ENCODE peak calls at places on chromosomes 1 and 21, in five cellular contexts. Y, N, U, D and A are unnamed samples.

GRCh38 chr21:40846057-40846456 is 901 bp downstream of the DSCAM start:
- DNase-seq in Y (peak; percentile 45), N (no peak), U (no peak), D (no peak), A (no peak)

GRCh38 chr1:184646824-184647223 is 107.8 kb downstream of the EDEM3 start:
- DNase-seq in Y (peak; percentile 84), N (no peak), U (no peak), D (no peak), A (no peak)

GRCh38 chr1:61337037-61337436 is 254.7 kb downstream of the NFIA start:
- DNase-seq in Y (no peak), N (no peak), U (no peak), D (no peak), A (no peak)

GRCh38 chr1:83497563-83497962 is 501.4 kb downstream of the TTLL7 start:
- DNase-seq in Y (no peak), N (no peak), U (no peak), D (no peak), A (no peak)

GRCh38 chr1:229243638-229244037 is 27.3 kb upstream of the RAB4A start:
- DNase-seq in Y (no peak), N (no peak), U (no peak), D (no peak), A (no peak)

GRCh38 chr1:13935336-13935735 is 235.3 kb downstream of the PRDM2 start:
- DNase-seq in Y (peak; percentile 90), N (no peak), U (no peak), D (no peak), A (no peak)

GRCh38 chr1:74674278-74675048 is 871 bp upstream of the ERICH3 start:
- DNase-seq in Y (no peak), N (no peak), U (no peak), D (no peak), A (no peak)

GRCh38 chr1:53294557-53294956 is 33.3 kb downstream of the LRP8 start:
- DNase-seq in Y (no peak), N (no peak), U (no peak), D (no peak), A (peak; percentile 64)

GRCh38 chr1:159774465-159774864 is 6.3 kb upstream of the DUSP23 start:
- DNase-seq in Y (no peak), N (no peak), U (no peak), D (no peak), A (no peak)

GRCh38 chr1:159779403-159779851 is 1.3 kb upstream of the DUSP23 start:
- DNase-seq in Y (no peak), N (no peak), U (no peak), D (no peak), A (no peak)

GRCh38 chr1:159778266-159778665 is 2.5 kb upstream of the DUSP23 start:
- DNase-seq in Y (no peak), N (no peak), U (no peak), D (no peak), A (no peak)

GRCh38 chr1:159771501-159771900 is 9.3 kb upstream of the DUSP23 start:
- DNase-seq in Y (no peak), N (no peak), U (no peak), D (no peak), A (no peak)

DNA sequence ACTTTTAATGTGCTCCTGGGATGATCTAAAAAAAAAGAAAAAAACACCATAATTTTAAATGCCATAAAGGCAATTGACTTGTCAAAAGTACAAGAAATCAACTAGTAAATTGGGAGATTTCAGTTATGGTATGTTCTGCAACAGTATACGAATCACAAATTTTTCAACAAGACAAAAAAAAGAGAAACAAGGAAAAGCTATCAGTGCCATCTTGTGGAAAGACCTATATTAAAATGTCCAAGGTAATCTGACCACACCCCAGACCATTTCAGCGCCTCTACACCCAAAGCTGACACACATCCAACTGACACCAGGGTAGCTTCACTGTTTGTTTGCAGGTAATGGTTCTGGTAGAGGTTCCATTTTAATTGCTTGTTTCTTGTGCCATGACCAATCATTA is 5.0 kb upstream of the DUSP23 start:
- DNase-seq in Y (no peak), N (no peak), U (no peak), D (no peak), A (no peak)
- TF ChIP-seq CTCF in Y (no peak), N (no peak), U (no peak), D (peak; percentile 6), A (no peak)

DNA sequence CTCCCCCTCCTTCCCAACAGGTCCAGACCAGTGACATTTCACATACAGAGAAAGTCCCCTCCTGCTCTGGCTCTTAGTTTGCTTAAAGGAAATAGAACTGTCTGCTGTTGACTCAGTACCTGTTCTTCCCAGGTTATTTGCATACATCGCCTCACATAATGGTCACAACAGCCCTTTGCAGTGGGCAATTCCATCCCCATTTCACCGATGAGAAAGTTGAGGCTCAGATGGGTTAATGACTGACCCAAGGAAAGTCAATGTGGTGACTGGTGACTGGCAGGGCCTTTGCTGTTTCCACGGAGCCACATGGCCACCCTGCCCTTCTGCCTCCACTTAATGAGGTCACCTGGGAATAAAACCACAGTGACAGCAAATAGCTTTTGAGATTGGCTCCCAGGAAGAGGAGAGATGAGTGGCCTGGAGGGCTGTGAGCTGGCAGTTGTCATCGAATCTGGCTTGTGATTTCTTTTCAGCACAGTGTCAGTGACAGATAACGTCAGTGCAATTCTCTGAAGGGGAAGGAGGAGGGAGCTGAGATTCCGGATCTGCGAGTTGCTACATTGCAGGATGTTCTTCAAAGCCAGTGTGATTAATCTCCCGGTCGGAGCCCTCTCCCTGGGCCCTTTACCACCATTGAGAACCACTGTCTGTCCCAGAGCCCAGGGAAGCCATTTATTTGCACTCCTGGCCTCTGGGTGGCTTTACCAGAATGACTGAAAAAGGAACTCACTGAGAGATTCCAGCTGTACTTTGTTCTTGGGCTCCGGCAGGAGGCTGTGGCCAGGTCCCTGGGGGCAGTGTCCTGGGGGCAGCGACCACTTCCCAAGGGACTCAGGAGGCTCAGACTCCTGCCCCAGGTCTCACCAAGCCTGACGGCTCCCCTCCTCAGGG is 117.1 kb downstream of the CNIH3 start:
- DNase-seq in Y (no peak), N (no peak), U (peak; percentile 89), D (no peak), A (peak; percentile 66)
- TF ChIP-seq CTCF in Y (no peak), N (no peak), U (peak; percentile 8), D (no peak), A (no peak)

GRCh38 chr1:67414574-67414973 is 15.6 kb downstream of the SERBP1 start:
- DNase-seq in Y (no peak), N (no peak), U (no peak), D (no peak), A (no peak)
- TF ChIP-seq CTCF in Y (no peak), N (no peak), U (no peak), D (no peak), A (no peak)

DNA sequence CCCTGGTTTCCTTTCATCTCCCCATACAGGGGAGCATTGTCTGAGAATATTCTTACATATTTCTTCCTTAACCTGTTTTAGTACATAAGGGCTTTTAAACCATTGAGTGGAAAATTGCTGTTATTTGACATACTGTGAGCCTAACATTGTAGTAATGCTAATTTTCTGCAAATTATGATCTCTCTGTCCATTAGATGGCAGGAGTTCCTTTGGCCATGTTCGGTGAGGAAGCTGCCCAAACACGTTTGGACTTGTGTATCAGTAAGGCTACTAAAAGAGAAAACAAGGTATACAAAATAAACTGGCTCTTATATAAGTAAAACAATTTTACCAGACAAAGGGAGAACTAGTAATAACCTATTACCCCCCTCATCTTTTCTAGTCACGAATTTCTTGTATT is 29.2 kb downstream of the CDC7 start:
- DNase-seq in Y (no peak), N (no peak), U (no peak), D (no peak), A (no peak)
- TF ChIP-seq CTCF in Y (no peak), N (no peak), U (peak; percentile 3), D (peak; percentile 20), A (peak; percentile 46)

GRCh38 chr1:197904126-197904787 is 1.8 kb downstream of the C1orf53 start:
- DNase-seq in Y (no peak), N (no peak), U (no peak), D (no peak), A (no peak)

GRCh38 chr1:197903196-197903514 is 725 bp downstream of the C1orf53 start:
- DNase-seq in Y (no peak), N (no peak), U (no peak), D (no peak), A (no peak)

GRCh38 chr1:197902131-197902453 is 338 bp upstream of the C1orf53 start:
- DNase-seq in Y (no peak), N (no peak), U (no peak), D (no peak), A (no peak)

GRCh38 chr1:197905699-197906351 is 3.4 kb downstream of the C1orf53 start:
- DNase-seq in Y (no peak), N (no peak), U (no peak), D (no peak), A (no peak)

GRCh38 chr1:197902454-197903195 is at the start of gene C1orf53:
- DNase-seq in Y (no peak), N (peak; percentile 89), U (peak; percentile 24), D (peak; percentile 94), A (peak; percentile 93)
- TF ChIP-seq CTCF in Y (no peak), N (no peak), U (no peak), D (no peak), A (no peak)

GRCh38 chr1:110477445-110477957 is 26.6 kb downstream of the PROK1 start:
- DNase-seq in Y (no peak), N (no peak), U (no peak), D (no peak), A (no peak)
- TF ChIP-seq CTCF in Y (no peak), N (no peak), U (peak; percentile 34), D (no peak), A (no peak)

GRCh38 chr21:28893687-28894086 is 99.0 kb downstream of the LTN1 start:
- DNase-seq in Y (no peak), N (no peak), U (no peak), D (no peak), A (no peak)
- TF ChIP-seq CTCF in Y (no peak), N (no peak), U (no peak), D (no peak), A (no peak)

GRCh38 chr1:115330480-115331013 is 7.5 kb downstream of the NGF start:
- DNase-seq in Y (no peak), N (no peak), U (no peak), D (no peak), A (no peak)
- TF ChIP-seq CTCF in Y (no peak), N (no peak), U (no peak), D (no peak), A (no peak)